ENCODE peak calls at places on chromosomes 4 and X, in nine cellular contexts. D is fibroblast of lung; R is NCI-H345; T is AG04450; Z is HT-29; J is kidney; C is cardiac muscle cell; N is amygdala; Q is stimulated activated CD4-positive, alpha-beta T cell treated with anti-CD3 and anti-CD28 coated beads, Interleukin-4, amount 100 ng/mL, for 48 hours. F is an unnamed sample.

GRCh38 chrX:48578661-48579128 is 4.4 kb downstream of the RBM3 start:
- DNase-seq in D (no peak), R (no peak), T (no peak), Z (peak), J (no peak), C (no peak), N (no peak), Q (no peak), F (no peak)

GRCh38 chr4:25703731-25704388 is 48.2 kb downstream of the SLC34A2 start:
- DNase-seq in D (no peak), R (no peak), T (no peak), Z (no peak), J (no peak), C (peak), N (no peak), Q (no peak), F (no peak)

GRCh38 chrX:9874483-9874882 is 88.3 kb downstream of the SHROOM2 start:
- DNase-seq in D (no peak), R (no peak), T (no peak), Z (no peak), J (no peak), C (no peak), N (no peak), Q (no peak), F (no peak)

GRCh38 chr4:10023806-10024205 is 2.5 kb upstream of the SLC2A9 start:
- DNase-seq in D (no peak), R (no peak), T (no peak), Z (no peak), J (no peak), C (no peak), N (no peak), Q (no peak), F (no peak)

GRCh38 chr4:169340834-169341233 is 70.1 kb upstream of the SH3RF1 start:
- DNase-seq in D (no peak), R (no peak), T (no peak), Z (no peak), J (no peak), C (no peak), N (peak), Q (no peak), F (no peak)

GRCh38 chr4:105709081-105709450 is 482 bp downstream of the GSTCD start:
- DNase-seq in D (peak), R (peak), T (no peak), Z (peak), J (no peak), C (peak), N (no peak), Q (no peak), F (no peak)

GRCh38 chr4:6753103-6753560 is 29.4 kb upstream of the KIAA0232 start:
- DNase-seq in D (no peak), R (no peak), T (no peak), Z (no peak), J (no peak), C (no peak), N (no peak), Q (no peak), F (no peak)

GRCh38 chr4:3202836-3203820 is 45.8 kb upstream of the MSANTD1 start:
- DNase-seq in D (peak), R (no peak), T (no peak), Z (no peak), J (no peak), C (peak), N (no peak), Q (peak), F (no peak)

GRCh38 chrX:118780915-118781314 is 42.7 kb upstream of the ZCCHC12 start:
- DNase-seq in D (peak), R (no peak), T (no peak), Z (no peak), J (no peak), C (peak), N (no peak), Q (no peak), F (no peak)

GRCh38 chr4:8176547-8177399 is 18.2 kb upstream of the ABLIM2 start:
- DNase-seq in D (peak), R (peak), T (no peak), Z (peak), J (no peak), C (peak), N (no peak), Q (no peak), F (no peak)